ENCODE peak calls at places on chromosomes 1 and 21, in ten cellular contexts. Z is RWPE1; C is CD8-positive, alpha-beta memory T cell; Q is IMR-90; X is brain microvascular endothelial cell; V is GM23338; N is psoas muscle; J is uterus; Y is aorta; B is transverse colon. G is an unnamed sample.
A peak's percentile ranks its signal among the peaks of the same experiment; 100 is the strongest.

GRCh38 chr1:236465959-236466303 is 57.9 kb upstream of the LGALS8 start:
- DNase-seq in Z (peak; percentile 59), C (peak; percentile 37), Q (no peak), X (no peak), V (no peak), N (no peak), J (no peak), Y (no peak), B (no peak), G (no peak)

GRCh38 chr1:66671472-66671871 is 80.8 kb upstream of the DYNLT5 start:
- DNase-seq in Z (no peak), C (no peak), Q (no peak), X (no peak), V (no peak), N (no peak), J (no peak), Y (no peak), B (no peak), G (no peak)

GRCh38 chr1:116854294-116854693 is 55.4 kb upstream of the PTGFRN start:
- DNase-seq in Z (peak; percentile 13), C (no peak), Q (no peak), X (no peak), V (no peak), N (no peak), J (no peak), Y (no peak), B (no peak), G (no peak)

GRCh38 chr1:22491995-22492726 is 40.5 kb downstream of the ZBTB40 start:
- DNase-seq in Z (no peak), C (no peak), Q (no peak), X (no peak), V (no peak), N (no peak), J (no peak), Y (no peak), B (no peak), G (no peak)

GRCh38 chr1:2523191-2523890 is 3.1 kb downstream of the PANK4 start:
- DNase-seq in Z (no peak), C (no peak), Q (peak; percentile 66), X (no peak), V (peak; percentile 65), N (peak; percentile 80), J (no peak), Y (no peak), B (no peak), G (no peak)

GRCh38 chr1:177171536-177172123 is 872 bp downstream of the BRINP2 start:
- DNase-seq in Z (no peak), C (no peak), Q (no peak), X (no peak), V (no peak), N (no peak), J (no peak), Y (no peak), B (no peak), G (no peak)

GRCh38 chr1:30242722-30243465 is 480.5 kb downstream of the MATN1 start:
- DNase-seq in Z (no peak), C (no peak), Q (no peak), X (no peak), V (no peak), N (no peak), J (no peak), Y (no peak), B (no peak), G (no peak)

GRCh38 chr1:153422450-153423068 is 6.2 kb downstream of the S100A7A start:
- DNase-seq in Z (peak; percentile 63), C (peak; percentile 37), Q (peak; percentile 64), X (peak; percentile 59), V (peak; percentile 82), N (peak; percentile 75), J (peak; percentile 52), Y (peak; percentile 80), B (peak; percentile 66), G (peak; percentile 18)

GRCh38 chr1:240497908-240498307 is 114.0 kb downstream of the GREM2 start:
- DNase-seq in Z (no peak), C (no peak), Q (no peak), X (no peak), V (no peak), N (no peak), J (no peak), Y (no peak), B (no peak), G (no peak)

GRCh38 chr21:45723049-45723958 is 79.8 kb downstream of the PCBP3 start:
- DNase-seq in Z (no peak), C (no peak), Q (no peak), X (no peak), V (no peak), N (no peak), J (no peak), Y (no peak), B (no peak), G (no peak)

DNA sequence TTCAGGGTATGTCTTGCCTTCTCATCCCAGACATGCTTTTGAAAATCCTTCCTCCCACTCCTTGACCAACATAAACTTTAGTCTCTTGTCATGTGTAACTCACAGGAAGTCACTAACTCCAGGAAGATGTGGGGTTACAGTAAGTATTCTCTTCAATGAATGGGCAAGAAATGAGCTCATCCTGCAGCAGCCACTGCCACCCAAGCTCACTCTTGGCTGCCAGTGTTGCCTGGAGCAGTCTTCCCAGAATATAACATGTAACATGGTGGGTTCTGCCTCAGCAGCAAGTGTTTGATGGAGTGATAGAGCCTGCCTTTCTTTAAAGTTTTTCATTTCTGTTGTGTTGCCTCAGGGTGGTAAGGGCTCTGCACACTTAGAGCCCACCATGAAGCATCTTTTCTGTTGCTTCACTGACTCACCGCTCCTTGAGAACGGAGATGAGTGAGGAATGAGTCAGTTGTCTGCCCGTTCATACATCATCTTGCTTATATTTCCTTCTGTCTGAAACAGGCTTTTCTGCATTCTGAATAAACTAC is 187.0 kb downstream of the TPR start:
- DNase-seq in Z (peak; percentile 82), C (no peak), Q (peak; percentile 94), X (peak; percentile 94), V (no peak), N (no peak), J (no peak), Y (no peak), B (no peak), G (no peak)
- H3K27ac ChIP-seq in Z (peak overlapping the region; percentile 81), C (no peak overlapping the region), Q (peak overlapping the region; percentile 78), X (peak overlapping the region; percentile 95), V (no peak overlapping the region), N (no peak overlapping the region), J (no peak overlapping the region), Y (peak overlapping the region; percentile 15), B (no peak overlapping the region), G (no peak overlapping the region)

DNA sequence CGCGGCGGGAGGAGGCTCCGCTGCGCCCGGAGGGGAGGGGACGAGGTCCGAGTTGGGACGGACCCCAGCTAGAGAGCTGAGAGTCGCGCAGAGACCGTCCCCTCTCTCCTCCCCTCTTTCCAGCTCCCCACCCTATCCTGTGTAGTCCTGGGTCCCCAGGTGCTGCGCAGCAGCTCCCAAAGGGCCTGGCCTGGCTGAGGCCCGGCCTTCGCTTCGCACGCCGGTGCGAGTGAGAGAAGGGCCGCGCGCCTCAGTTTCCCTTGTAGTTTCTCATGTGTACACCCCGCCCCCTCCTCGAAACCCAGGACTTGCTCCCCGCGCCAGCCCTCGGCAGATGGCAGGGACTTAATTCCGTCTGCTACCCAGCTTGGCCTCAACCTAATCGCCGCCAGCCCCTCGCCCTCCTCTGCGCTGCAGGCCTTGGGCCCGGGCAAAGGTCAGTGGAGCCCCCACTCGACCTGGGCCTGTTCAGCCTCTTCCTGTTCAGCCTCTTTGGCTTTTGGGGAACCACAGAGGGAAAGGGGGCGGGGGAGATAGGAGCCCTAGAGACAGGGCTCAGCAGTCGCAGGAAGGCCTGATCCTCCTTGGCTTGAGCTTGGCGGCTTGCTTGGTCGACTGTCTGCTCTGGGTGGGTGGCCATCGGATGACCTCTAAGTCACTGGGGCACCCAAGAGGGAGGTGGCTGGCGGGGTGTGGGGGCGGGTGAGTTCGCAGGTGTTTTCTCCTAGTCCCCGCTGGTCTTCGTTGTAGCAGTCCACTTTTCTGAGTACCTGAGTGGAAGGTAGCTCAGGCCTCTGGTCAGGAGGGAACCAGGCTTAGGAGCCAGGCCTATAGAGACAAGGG is 1.0 kb downstream of the ZNF687 start:
- DNase-seq in Z (peak; percentile 33), C (peak; percentile 16), Q (no peak), X (no peak), V (peak; percentile 79), N (peak; percentile 69), J (peak; percentile 42), Y (peak; percentile 71), B (peak; percentile 41), G (peak; percentile 23)
- H3K27ac ChIP-seq in Z (peak overlapping the region; percentile 99), C (peak overlapping the region; percentile 98), Q (peak overlapping the region; percentile 62), X (peak overlapping the region; percentile 96), V (peak overlapping the region; percentile 99), N (peak overlapping the region; percentile 97), J (peak overlapping the region; percentile 97), Y (peak overlapping the region; percentile 24), B (peak overlapping the region; percentile 98), G (peak overlapping the region; percentile 93)

DNA sequence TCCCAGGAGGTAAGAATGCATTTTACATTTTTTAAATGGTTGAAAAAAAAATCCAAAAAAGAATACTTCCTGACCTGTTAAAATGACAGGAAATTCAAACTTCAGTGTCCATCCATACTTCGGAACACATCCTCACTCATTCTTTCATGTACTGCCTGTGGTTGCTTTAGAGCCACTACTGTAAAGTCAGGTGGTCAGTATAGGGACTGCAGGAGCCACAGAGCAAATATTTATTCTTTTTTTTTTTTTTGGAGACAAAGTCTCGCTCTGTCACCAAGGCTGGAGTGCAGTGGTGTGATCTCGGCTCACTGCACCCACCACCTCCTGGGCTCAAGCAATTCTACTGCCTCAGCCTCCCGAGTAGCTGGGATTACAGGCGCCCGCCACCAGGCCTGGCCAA is 124.7 kb downstream of the CLIC6 start:
- DNase-seq in Z (no peak), C (no peak), Q (no peak), X (no peak), V (no peak), N (no peak), J (no peak), Y (no peak), B (no peak), G (no peak)
- H3K27ac ChIP-seq in Z (no peak overlapping the region), C (no peak overlapping the region), Q (no peak overlapping the region), X (no peak overlapping the region), V (no peak overlapping the region), N (no peak overlapping the region), J (no peak overlapping the region), Y (no peak overlapping the region), B (no peak overlapping the region), G (no peak overlapping the region)

GRCh38 chr1:112701227-112702066 is 5.5 kb downstream of the RHOC start:
- DNase-seq in Z (no peak), C (no peak), Q (no peak), X (no peak), V (no peak), N (no peak), J (peak; percentile 23), Y (no peak), B (no peak), G (no peak)

GRCh38 chr1:112703706-112704105 is 3.2 kb downstream of the RHOC start:
- DNase-seq in Z (no peak), C (no peak), Q (no peak), X (no peak), V (no peak), N (no peak), J (no peak), Y (no peak), B (no peak), G (no peak)

GRCh38 chr1:112704511-112704907 is 2.4 kb downstream of the RHOC start:
- DNase-seq in Z (no peak), C (no peak), Q (no peak), X (no peak), V (no peak), N (no peak), J (no peak), Y (no peak), B (no peak), G (peak; percentile 73)

GRCh38 chr1:112702067-112702395 is 4.9 kb downstream of the RHOC start:
- DNase-seq in Z (no peak), C (no peak), Q (no peak), X (no peak), V (no peak), N (no peak), J (no peak), Y (no peak), B (no peak), G (no peak)

GRCh38 chr1:112702420-112703261 is 4.3 kb downstream of the RHOC start:
- DNase-seq in Z (no peak), C (no peak), Q (no peak), X (no peak), V (no peak), N (no peak), J (peak; percentile 13), Y (no peak), B (no peak), G (no peak)
- H3K27ac ChIP-seq in Z (peak overlapping the region; percentile 96), C (no peak overlapping the region), Q (no peak overlapping the region), X (no peak overlapping the region), V (no peak overlapping the region), N (peak overlapping the region; percentile 82), J (peak overlapping the region; percentile 97), Y (no peak overlapping the region), B (peak overlapping the region; percentile 99), G (peak overlapping the region; percentile 32)